ENCODE peak calls at places on chromosome 10, in four cellular contexts. G, Y, X and U are unnamed samples.

GRCh38 chr10:95573497-95573896 is 12.3 kb upstream of the SORBS1 start:
- DNase-seq in G (no peak), Y (no peak), X (no peak), U (no peak)

GRCh38 chr10:13789448-13789829 is 202.7 kb downstream of the PRPF18 start:
- DNase-seq in G (no peak), Y (no peak), X (no peak), U (no peak)

GRCh38 chr10:75410135-75410787 is 8.7 kb upstream of the ZNF503 start:
- DNase-seq in G (no peak), Y (no peak), X (peak), U (peak)

GRCh38 chr10:85400981-85401695 is 965.5 kb downstream of the GRID1 start:
- DNase-seq in G (no peak), Y (no peak), X (no peak), U (no peak)

GRCh38 chr10:85638797-85639196 is 727.8 kb downstream of the GRID1 start:
- DNase-seq in G (no peak), Y (no peak), X (no peak), U (no peak)

GRCh38 chr10:44102726-44103255 is 282.1 kb downstream of the CXCL12 start:
- DNase-seq in G (no peak), Y (no peak), X (no peak), U (no peak)

GRCh38 chr10:87706731-87707130 is 47.1 kb downstream of the PAPSS2 start:
- DNase-seq in G (no peak), Y (no peak), X (no peak), U (peak)

GRCh38 chr10:76628801-76629200 is 1008.8 kb downstream of the KCNMA1 start:
- DNase-seq in G (no peak), Y (no peak), X (no peak), U (no peak)

GRCh38 chr10:22655312-22655973 is 58.9 kb downstream of the PIP4K2A start:
- DNase-seq in G (no peak), Y (peak), X (no peak), U (peak)

GRCh38 chr10:110208614-110209398 is 1.4 kb downstream of the MXI1 start:
- DNase-seq in G (no peak), Y (peak), X (no peak), U (peak)

GRCh38 chr10:73653701-73654100 is 2.1 kb downstream of the SYNPO2L start:
- DNase-seq in G (no peak), Y (no peak), X (no peak), U (no peak)

GRCh38 chr10:73956476-73957338 is 41.2 kb upstream of the VCL start:
- DNase-seq in G (no peak), Y (peak), X (no peak), U (peak)

GRCh38 chr10:116826803-116827202 is 22.5 kb upstream of the ENO4 start:
- DNase-seq in G (no peak), Y (no peak), X (no peak), U (no peak)

GRCh38 chr10:48274636-48275035 is at the start of gene FRMPD2:
- DNase-seq in G (no peak), Y (no peak), X (no peak), U (no peak)

GRCh38 chr10:70493660-70494234 is 15.2 kb downstream of the PALD1 start:
- DNase-seq in G (no peak), Y (no peak), X (no peak), U (no peak)

GRCh38 chr10:5589071-5589962 is 64.6 kb downstream of the CALML3 start:
- DNase-seq in G (no peak), Y (no peak), X (no peak), U (no peak)

GRCh38 chr10:5184987-5185386 is at the start of gene AKR1C8:
- DNase-seq in G (no peak), Y (no peak), X (no peak), U (no peak)

GRCh38 chr10:88731296-88731695 is 25.2 kb downstream of the LIPK start:
- DNase-seq in G (no peak), Y (no peak), X (no peak), U (peak)